ENCODE peak calls at places on chromosomes 3 and 15, in nine cellular contexts. B is A549, S is SK-N-SH, N is ovary, X is stomach, D is K562, O is suprapubic skin, P is sigmoid colon, M is transverse colon. K is an unnamed sample. For H3K4me1, the result is how much of the 10 kb centered on the place peaks cover.

GRCh38 chr15:38263996-38264395 is 11.4 kb downstream of the SPRED1 start:
- DNase-seq in B (no peak), N (no peak), P (no peak), X (no peak), D (no peak), O (no peak), S (no peak), M (no peak), K (no peak)

GRCh38 chr15:48695088-48695834 is 49.8 kb upstream of the FBN1 start:
- DNase-seq in X (no peak), P (no peak), D (no peak), M (no peak), O (no peak), S (no peak), N (no peak), B (no peak), K (no peak)

GRCh38 chr3:79639855-79640254 is 127.9 kb downstream of the ROBO1 start:
- DNase-seq in M (no peak), P (no peak), N (no peak), S (no peak), B (no peak), O (no peak), D (no peak), X (no peak), K (no peak)

GRCh38 chr3:32571192-32571485 is 481 bp upstream of the DYNC1LI1 start:
- DNase-seq in X (no peak), S (no peak), N (no peak), B (no peak), D (no peak), M (no peak), O (no peak), P (no peak), K (no peak)

GRCh38 chr15:101496198-101496986 is 6.9 kb upstream of the PCSK6 start:
- DNase-seq in B (no peak), P (no peak), M (peak), N (no peak), O (no peak), D (peak), X (no peak), S (no peak), K (no peak)

GRCh38 chr3:139559541-139559940 is 20.0 kb upstream of the RBP1 start:
- DNase-seq in P (no peak), X (no peak), M (no peak), N (no peak), S (no peak), B (no peak), O (no peak), D (no peak), K (no peak)

GRCh38 chr15:50876989-50877360 is 31.5 kb upstream of the AP4E1 start:
- DNase-seq in X (peak), D (peak), M (peak), O (peak), S (peak), P (peak), N (peak), B (peak), K (no peak)

GRCh38 chr3:44795197-44795596 is 33.6 kb downstream of the KIF15 start:
- DNase-seq in M (no peak), N (no peak), S (no peak), D (no peak), P (no peak), B (no peak), X (no peak), O (no peak), K (no peak)

GRCh38 chr15:99212401-99212800 is 37.0 kb downstream of the TTC23 start:
- DNase-seq in O (no peak), B (peak), M (peak), P (peak), N (no peak), S (no peak), X (no peak), D (peak), K (no peak)

GRCh38 chr3:171348121-171348520 is 112.1 kb downstream of the TNIK start:
- DNase-seq in B (no peak), D (no peak), O (no peak), P (no peak), N (no peak), M (no peak), X (no peak), S (no peak), K (no peak)

GRCh38 chr3:159934216-159934615 is 54.4 kb upstream of the IL12A start:
- DNase-seq in O (no peak), D (no peak), P (no peak), N (no peak), M (no peak), B (no peak), X (no peak), S (no peak), K (no peak)

GRCh38 chr3:58129041-58129440 is 81.7 kb downstream of the DNASE1L3 start:
- DNase-seq in S (no peak), B (no peak), P (no peak), N (no peak), X (no peak), D (no peak), M (no peak), O (no peak), K (no peak)

GRCh38 chr3:184551614-184552256 is 9.8 kb upstream of the EPHB3 start:
- DNase-seq in M (no peak), X (no peak), P (no peak), S (no peak), D (no peak), O (no peak), B (no peak), N (no peak), K (no peak)

GRCh38 chr15:73341886-73342600 is 26.7 kb downstream of the HCN4 start:
- DNase-seq in X (no peak), S (peak), B (no peak), N (no peak), M (no peak), P (no peak), O (no peak), D (no peak), K (peak)

GRCh38 chr3:146131616-146132410 is 29.2 kb downstream of the PLOD2 start:
- DNase-seq in S (no peak), X (no peak), M (no peak), D (no peak), P (no peak), B (peak), O (no peak), N (no peak), K (no peak)

GRCh38 chr3:146129750-146130149 is 31.2 kb downstream of the PLOD2 start:
- DNase-seq in O (no peak), B (no peak), X (no peak), P (no peak), N (no peak), M (no peak), D (no peak), S (no peak), K (no peak)

GRCh38 chr3:146128939-146129338 is 32.0 kb downstream of the PLOD2 start:
- DNase-seq in O (no peak), P (no peak), N (no peak), B (no peak), M (no peak), X (no peak), D (no peak), S (no peak), K (no peak)

GRCh38 chr3:146133436-146133835 is 27.5 kb downstream of the PLOD2 start:
- DNase-seq in O (no peak), B (no peak), X (no peak), S (no peak), P (no peak), M (no peak), D (no peak), N (no peak), K (no peak)

DNA sequence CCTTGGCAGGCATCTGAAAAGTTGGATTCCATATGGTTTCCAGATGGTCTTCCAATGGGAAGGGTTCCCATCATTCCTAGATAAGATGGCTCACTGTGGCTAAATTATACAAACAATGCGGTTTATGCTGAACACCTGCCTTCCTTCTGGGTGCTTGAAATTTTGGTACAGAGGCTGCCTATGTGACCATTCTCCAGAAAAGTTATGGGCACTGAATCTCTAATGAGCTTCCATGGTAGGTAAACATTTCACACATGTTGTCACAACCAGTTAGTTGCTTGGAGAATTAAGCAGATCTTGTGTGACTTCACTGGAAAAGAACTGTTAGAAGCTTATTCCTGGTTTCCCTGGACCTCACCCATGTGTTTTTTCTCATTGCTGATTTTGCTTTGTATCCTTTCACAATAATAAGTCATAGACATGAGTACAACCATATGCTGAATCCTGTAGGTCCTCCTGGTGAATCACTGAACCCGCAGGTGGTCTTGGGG is 30.1 kb downstream of the PLOD2 start:
- DNase-seq in X (no peak), O (no peak), B (no peak), M (no peak), D (no peak), P (no peak), S (no peak), N (no peak), K (no peak)
- TF ChIP-seq EP300 in X (no peak), O (no peak), B (no peak), M (no peak), D (no peak), P (no peak), S (no peak), N (no peak), K (no peak)

GRCh38 chr3:66473181-66473580 is 27.6 kb downstream of the LRIG1 start:
- DNase-seq in P (no peak), X (no peak), D (no peak), M (no peak), S (no peak), O (no peak), N (no peak), B (no peak), K (no peak)
- H3K4me3 ChIP-seq in P (peak), X (no peak), D (no peak), M (no peak), S (no peak), O (no peak), N (no peak), B (no peak), K (no peak)

DNA sequence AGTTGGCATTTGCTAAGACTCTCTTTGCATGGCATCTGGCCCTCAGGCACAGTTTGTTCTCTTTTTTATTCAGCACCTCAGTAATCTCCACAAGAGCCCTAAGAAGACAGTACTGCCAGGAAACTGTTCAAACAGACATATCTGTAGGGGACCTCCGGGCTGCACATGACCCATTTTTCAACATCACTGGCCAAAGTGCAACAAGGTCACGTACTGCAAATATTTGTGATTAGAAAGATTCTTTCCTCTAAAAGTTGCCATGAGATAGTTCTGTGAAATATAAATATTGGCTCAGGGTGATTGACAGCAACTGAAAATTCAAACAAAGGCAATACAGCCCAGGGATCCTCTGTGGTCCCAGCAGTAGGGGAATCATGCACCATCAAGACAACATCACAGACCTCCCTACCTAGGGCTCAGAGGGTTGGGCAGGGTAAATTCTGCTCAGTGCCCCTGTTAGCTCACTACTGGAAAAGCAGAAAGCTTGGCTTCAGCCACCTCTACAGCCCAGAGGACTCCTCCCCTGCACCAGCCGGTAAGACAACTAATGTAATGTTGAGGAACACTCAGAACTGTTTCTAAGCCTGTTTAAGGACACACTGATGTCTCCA is 117.5 kb upstream of the LPP start:
- DNase-seq in N (no peak), B (peak), S (no peak), O (no peak), D (no peak), X (peak), M (no peak), P (no peak), K (no peak)
- H3K4me1 ChIP-seq in N (under half), B (under half), S (under half), O (under half), D (under half), X (under half), M (under half), P (under half), K (under half)

DNA sequence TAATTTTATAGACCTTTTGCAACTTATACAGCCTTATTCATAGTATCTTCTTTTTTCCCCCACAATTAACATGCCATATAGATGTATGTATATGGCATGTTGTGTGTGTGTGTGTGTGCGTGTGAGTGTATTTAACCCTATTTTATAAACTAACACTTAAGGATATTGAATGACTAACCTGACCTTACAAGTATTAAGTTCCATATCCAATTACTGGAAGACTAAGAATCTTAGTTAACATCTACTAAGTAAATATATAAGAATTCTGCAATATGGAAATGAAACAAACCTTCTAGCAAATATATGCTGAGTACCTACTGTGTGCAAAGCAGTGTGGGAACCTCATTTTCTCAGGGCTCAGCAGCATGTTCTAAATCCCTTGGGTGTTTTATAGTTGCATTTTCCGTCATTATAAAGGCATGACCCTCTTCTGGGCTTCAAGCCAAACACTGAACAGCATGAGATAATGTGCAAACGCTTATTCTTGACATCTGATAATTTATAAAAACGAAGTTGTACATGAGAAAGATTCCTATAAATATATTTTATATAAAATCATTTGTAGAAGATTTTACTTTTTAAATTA is 105.5 kb downstream of the NLGN1 start:
- DNase-seq in B (no peak), S (no peak), P (no peak), N (no peak), M (no peak), X (no peak), D (no peak), O (no peak), K (no peak)
- TF ChIP-seq EP300 in B (no peak), S (no peak), P (no peak), N (no peak), M (no peak), X (no peak), D (no peak), O (no peak), K (no peak)

GRCh38 chr3:51686512-51687215 is 15.6 kb downstream of the TEX264 start:
- DNase-seq in M (peak), X (peak), S (no peak), O (no peak), D (peak), N (no peak), B (no peak), P (no peak), K (peak)
- H3K4me3 ChIP-seq in M (no peak), X (no peak), S (no peak), O (no peak), D (no peak), N (no peak), B (no peak), P (no peak), K (no peak)

GRCh38 chr3:56778904-56779303 is 22.8 kb downstream of the ARHGEF3 start:
- DNase-seq in P (no peak), O (no peak), X (no peak), M (no peak), B (no peak), S (no peak), D (no peak), N (no peak), K (no peak)
- H3K4me1 ChIP-seq in P (under half), O (under half), X (half or more), M (under half), B (under half), S (under half), D (under half), N (under half), K (half or more)

GRCh38 chr3:133965033-133965570 is 64.6 kb downstream of the SLCO2A1 start:
- DNase-seq in M (no peak), X (no peak), O (no peak), B (no peak), N (no peak), D (no peak), P (peak), S (no peak), K (peak)

GRCh38 chr3:133962879-133963278 is 66.8 kb downstream of the SLCO2A1 start:
- DNase-seq in D (no peak), N (no peak), M (no peak), B (no peak), P (no peak), O (no peak), X (no peak), S (no peak), K (no peak)

GRCh38 chr3:133965906-133966305 is 63.8 kb downstream of the SLCO2A1 start:
- DNase-seq in P (peak), S (no peak), N (no peak), M (no peak), B (no peak), O (no peak), X (no peak), D (no peak), K (no peak)

GRCh38 chr3:133963657-133964396 is 65.9 kb downstream of the SLCO2A1 start:
- DNase-seq in D (no peak), M (no peak), P (no peak), B (no peak), N (no peak), X (no peak), S (no peak), O (no peak), K (no peak)

GRCh38 chr3:133964547-133964946 is 65.2 kb downstream of the SLCO2A1 start:
- DNase-seq in P (no peak), M (no peak), D (no peak), N (no peak), S (no peak), B (peak), X (no peak), O (no peak), K (no peak)
- TF ChIP-seq EP300 in P (no peak), M (no peak), D (no peak), N (no peak), S (no peak), B (no peak), X (no peak), O (no peak), K (no peak)

GRCh38 chr3:30353711-30354467 is 252.5 kb upstream of the TGFBR2 start:
- DNase-seq in N (no peak), M (peak), S (no peak), O (no peak), P (no peak), B (no peak), D (no peak), X (no peak), K (no peak)
- H3K4me3 ChIP-seq in N (no peak), M (no peak), S (no peak), O (no peak), P (no peak), B (no peak), D (no peak), X (no peak), K (no peak)

GRCh38 chr3:45987368-45988099 is 8.1 kb downstream of the FYCO1 start:
- DNase-seq in M (no peak), P (peak), S (no peak), O (no peak), X (no peak), D (no peak), N (peak), B (no peak), K (no peak)
- H3K4me1 ChIP-seq in M (under half), P (half or more), S (half or more), O (half or more), X (half or more), D (under half), N (half or more), B (under half), K (half or more)

K was measured in upper lobe of left lung.